ENCODE peak calls at places on chromosomes 4 and X, in eight cellular contexts. C is islet precursor cell, X is NCI-H1436, I is GM12865, D is adipocyte, V is anterior cingulate cortex, R is COR-L47, L is mesenchymal stem cell. F is an unnamed sample.

GRCh38 chr4:73895201-73896177 is 26.3 kb downstream of the CXCL1 start:
- DNase-seq in V (no peak), X (no peak), I (no peak), R (no peak), L (peak; percentile 62), C (no peak), D (no peak), F (no peak)

GRCh38 chr4:158209825-158210807 is at the start of gene TMEM144:
- DNase-seq in I (no peak), V (peak; percentile 94), X (no peak), R (peak; percentile 17), L (peak; percentile 93), D (peak; percentile 96), C (peak; percentile 99), F (no peak)

GRCh38 chr4:73068496-73069337 is 799 bp downstream of the COX18 start:
- DNase-seq in L (peak; percentile 65), I (peak; percentile 51), C (no peak), D (peak; percentile 52), V (no peak), R (no peak), X (no peak), F (peak; percentile 29)

GRCh38 chr4:21765810-21766407 is 182.7 kb downstream of the KCNIP4 start:
- DNase-seq in C (peak; percentile 71), I (peak; percentile 41), V (no peak), X (no peak), D (peak; percentile 81), L (peak; percentile 64), R (peak; percentile 51), F (peak; percentile 32)

GRCh38 chr4:32775049-32775448 is 2054.9 kb downstream of the PCDH7 start:
- DNase-seq in I (no peak), R (peak; percentile 14), C (no peak), X (peak; percentile 0), V (no peak), D (peak; percentile 28), L (peak; percentile 6), F (no peak)

GRCh38 chrX:9824554-9824953 is 38.3 kb downstream of the SHROOM2 start:
- DNase-seq in V (no peak), C (no peak), D (no peak), L (peak; percentile 38), X (no peak), R (no peak), I (no peak), F (no peak)

GRCh38 chr4:165152527-165152926 is 39.9 kb upstream of the TMEM192 start:
- DNase-seq in R (no peak), D (peak; percentile 26), V (no peak), I (no peak), C (no peak), L (peak; percentile 22), X (no peak), F (no peak)

GRCh38 chr4:76606662-76607265 is 171.7 kb downstream of the SHROOM3 start:
- DNase-seq in D (no peak), R (no peak), L (peak; percentile 71), C (no peak), V (no peak), X (no peak), I (peak; percentile 25), F (peak; percentile 43)

GRCh38 chrX:41828821-41829220 is 94.5 kb downstream of the CASK start:
- DNase-seq in R (no peak), X (no peak), D (no peak), C (no peak), I (no peak), V (no peak), L (no peak), F (no peak)

GRCh38 chr4:153634737-153635353 is 49.2 kb upstream of the TLR2 start:
- DNase-seq in C (no peak), V (no peak), R (peak; percentile 17), X (no peak), I (no peak), D (peak; percentile 71), L (peak; percentile 11), F (no peak)

GRCh38 chr4:39319678-39320077 is 46.5 kb downstream of the RFC1 start:
- DNase-seq in X (no peak), D (peak; percentile 64), V (no peak), I (no peak), L (peak; percentile 70), C (no peak), R (no peak), F (no peak)

GRCh38 chr4:109733728-109734127 is 3.9 kb upstream of the PLA2G12A start:
- DNase-seq in R (no peak), D (no peak), C (no peak), I (no peak), X (no peak), V (no peak), L (no peak), F (no peak)

GRCh38 chr4:98950925-98951324 is 22.0 kb upstream of the EIF4E start:
- DNase-seq in C (no peak), R (no peak), V (no peak), X (no peak), D (no peak), I (no peak), L (no peak), F (no peak)

GRCh38 chr4:37951465-37952352 is 8.5 kb upstream of the PTTG2 start:
- DNase-seq in I (no peak), L (no peak), X (no peak), V (no peak), C (no peak), R (no peak), D (no peak), F (no peak)

GRCh38 chr4:4969298-4969697 is 50.0 kb downstream of the CYTL1 start:
- DNase-seq in R (no peak), V (no peak), X (no peak), C (peak; percentile 49), L (peak; percentile 8), D (no peak), I (no peak), F (no peak)

GRCh38 chr4:8192748-8193738 is 6.0 kb upstream of the SH3TC1 start:
- DNase-seq in I (peak; percentile 93), C (no peak), X (peak; percentile 36), D (peak; percentile 42), V (no peak), R (peak; percentile 76), L (peak; percentile 82), F (peak; percentile 58)

GRCh38 chr4:124686279-124686678 is 26.3 kb downstream of the ANKRD50 start:
- DNase-seq in C (peak; percentile 88), L (no peak), R (no peak), D (no peak), X (no peak), V (no peak), I (no peak), F (no peak)

GRCh38 chr4:2261110-2261852 is 628 bp downstream of the MXD4 start:
- DNase-seq in X (no peak), R (peak; percentile 38), L (peak; percentile 47), C (peak; percentile 66), D (peak; percentile 84), I (peak; percentile 61), V (no peak), F (peak; percentile 68)

F was measured in RPMI8226.